ENCODE peak calls at places on chromosomes 13 and 19, in eight cellular contexts. One of them, this sample, is unnamed.

GRCh38 chr19:16825312-16826168 is 3.7 kb upstream of the SIN3B start:
- DNase-seq in choroid plexus epithelial cell: peak
- DNase-seq in uterus: peak
- DNase-seq in brain microvascular endothelial cell: peak
- DNase-seq in AG09309: no peak
- DNase-seq in heart left ventricle: no peak
- DNase-seq in esophagus squamous epithelium: no peak
- DNase-seq in fibroblast of mammary gland: peak
- DNase-seq in this sample: peak

GRCh38 chr13:61188057-61188456 is 227.6 kb downstream of the PCDH20 start:
- DNase-seq in choroid plexus epithelial cell: no peak
- DNase-seq in uterus: no peak
- DNase-seq in brain microvascular endothelial cell: no peak
- DNase-seq in AG09309: no peak
- DNase-seq in heart left ventricle: no peak
- DNase-seq in esophagus squamous epithelium: no peak
- DNase-seq in fibroblast of mammary gland: no peak
- DNase-seq in this sample: no peak

GRCh38 chr19:55467236-55468053 is 2.9 kb upstream of the C19orf85 start:
- DNase-seq in choroid plexus epithelial cell: peak
- DNase-seq in uterus: peak
- DNase-seq in brain microvascular endothelial cell: no peak
- DNase-seq in AG09309: no peak
- DNase-seq in heart left ventricle: peak
- DNase-seq in esophagus squamous epithelium: no peak
- DNase-seq in fibroblast of mammary gland: peak
- DNase-seq in this sample: peak

GRCh38 chr19:49786432-49786831 is 19.6 kb downstream of the AP2A1 start:
- DNase-seq in choroid plexus epithelial cell: no peak
- DNase-seq in uterus: peak
- DNase-seq in brain microvascular endothelial cell: peak
- DNase-seq in AG09309: peak
- DNase-seq in heart left ventricle: no peak
- DNase-seq in esophagus squamous epithelium: no peak
- DNase-seq in fibroblast of mammary gland: peak
- DNase-seq in this sample: peak

GRCh38 chr13:109271991-109272454 is 514.4 kb downstream of the IRS2 start:
- DNase-seq in choroid plexus epithelial cell: peak
- DNase-seq in uterus: no peak
- DNase-seq in brain microvascular endothelial cell: peak
- DNase-seq in AG09309: no peak
- DNase-seq in heart left ventricle: no peak
- DNase-seq in esophagus squamous epithelium: no peak
- DNase-seq in fibroblast of mammary gland: peak
- DNase-seq in this sample: peak

GRCh38 chr19:17777840-17778620 is 16.9 kb upstream of the B3GNT3 start:
- DNase-seq in choroid plexus epithelial cell: peak
- DNase-seq in uterus: no peak
- DNase-seq in brain microvascular endothelial cell: peak
- DNase-seq in AG09309: no peak
- DNase-seq in heart left ventricle: peak
- DNase-seq in esophagus squamous epithelium: no peak
- DNase-seq in fibroblast of mammary gland: peak
- DNase-seq in this sample: peak

GRCh38 chr13:41054212-41054877 is 7.0 kb upstream of the WBP4 start:
- DNase-seq in choroid plexus epithelial cell: peak
- DNase-seq in uterus: peak
- DNase-seq in brain microvascular endothelial cell: peak
- DNase-seq in AG09309: peak
- DNase-seq in heart left ventricle: no peak
- DNase-seq in esophagus squamous epithelium: no peak
- DNase-seq in fibroblast of mammary gland: peak
- DNase-seq in this sample: peak

GRCh38 chr13:72643339-72643989 is 84.0 kb downstream of the MZT1 start:
- DNase-seq in choroid plexus epithelial cell: peak
- DNase-seq in uterus: no peak
- DNase-seq in brain microvascular endothelial cell: peak
- DNase-seq in AG09309: peak
- DNase-seq in heart left ventricle: no peak
- DNase-seq in esophagus squamous epithelium: no peak
- DNase-seq in fibroblast of mammary gland: peak
- DNase-seq in this sample: peak

GRCh38 chr13:50891206-50891605 is 18.4 kb upstream of the RNASEH2B start:
- DNase-seq in choroid plexus epithelial cell: no peak
- DNase-seq in uterus: no peak
- DNase-seq in brain microvascular endothelial cell: no peak
- DNase-seq in AG09309: no peak
- DNase-seq in heart left ventricle: no peak
- DNase-seq in esophagus squamous epithelium: no peak
- DNase-seq in fibroblast of mammary gland: no peak
- DNase-seq in this sample: no peak

GRCh38 chr19:11563530-11563929 is 4.5 kb upstream of the ELOF1 start:
- DNase-seq in choroid plexus epithelial cell: no peak
- DNase-seq in uterus: no peak
- DNase-seq in brain microvascular endothelial cell: no peak
- DNase-seq in AG09309: no peak
- DNase-seq in heart left ventricle: no peak
- DNase-seq in esophagus squamous epithelium: no peak
- DNase-seq in fibroblast of mammary gland: no peak
- DNase-seq in this sample: no peak

GRCh38 chr19:45496349-45496953 is 396 bp downstream of the RTN2 start:
- DNase-seq in choroid plexus epithelial cell: no peak
- DNase-seq in uterus: peak
- DNase-seq in brain microvascular endothelial cell: no peak
- DNase-seq in AG09309: no peak
- DNase-seq in heart left ventricle: peak
- DNase-seq in esophagus squamous epithelium: no peak
- DNase-seq in fibroblast of mammary gland: no peak
- DNase-seq in this sample: no peak

GRCh38 chr13:62123409-62123808 is 707.8 kb upstream of the PCDH20 start:
- DNase-seq in choroid plexus epithelial cell: peak
- DNase-seq in uterus: no peak
- DNase-seq in brain microvascular endothelial cell: no peak
- DNase-seq in AG09309: no peak
- DNase-seq in heart left ventricle: no peak
- DNase-seq in esophagus squamous epithelium: no peak
- DNase-seq in fibroblast of mammary gland: no peak
- DNase-seq in this sample: no peak

GRCh38 chr19:13016245-13016627 is 21.0 kb downstream of the NFIX start:
- DNase-seq in choroid plexus epithelial cell: no peak
- DNase-seq in uterus: no peak
- DNase-seq in brain microvascular endothelial cell: no peak
- DNase-seq in AG09309: no peak
- DNase-seq in heart left ventricle: no peak
- DNase-seq in esophagus squamous epithelium: no peak
- DNase-seq in fibroblast of mammary gland: no peak
- DNase-seq in this sample: no peak
- H3K4me3 ChIP-seq in choroid plexus epithelial cell: no peak
- H3K4me3 ChIP-seq in uterus: peak
- H3K4me3 ChIP-seq in brain microvascular endothelial cell: no peak
- H3K4me3 ChIP-seq in AG09309: no peak
- H3K4me3 ChIP-seq in heart left ventricle: peak
- H3K4me3 ChIP-seq in esophagus squamous epithelium: peak
- H3K4me3 ChIP-seq in fibroblast of mammary gland: no peak
- H3K4me3 ChIP-seq in this sample: no peak

GRCh38 chr19:8490395-8490760 is 12.1 kb downstream of the PRAM1 start:
- DNase-seq in choroid plexus epithelial cell: no peak
- DNase-seq in uterus: no peak
- DNase-seq in brain microvascular endothelial cell: no peak
- DNase-seq in AG09309: no peak
- DNase-seq in heart left ventricle: peak
- DNase-seq in esophagus squamous epithelium: no peak
- DNase-seq in fibroblast of mammary gland: no peak
- DNase-seq in this sample: no peak

GRCh38 chr19:8489591-8490394 is 12.6 kb downstream of the PRAM1 start:
- DNase-seq in choroid plexus epithelial cell: no peak
- DNase-seq in uterus: no peak
- DNase-seq in brain microvascular endothelial cell: no peak
- DNase-seq in AG09309: no peak
- DNase-seq in heart left ventricle: peak
- DNase-seq in esophagus squamous epithelium: no peak
- DNase-seq in fibroblast of mammary gland: no peak
- DNase-seq in this sample: peak

GRCh38 chr19:8490873-8491272 is 11.6 kb downstream of the PRAM1 start:
- DNase-seq in choroid plexus epithelial cell: no peak
- DNase-seq in uterus: no peak
- DNase-seq in brain microvascular endothelial cell: no peak
- DNase-seq in AG09309: no peak
- DNase-seq in heart left ventricle: no peak
- DNase-seq in esophagus squamous epithelium: no peak
- DNase-seq in fibroblast of mammary gland: no peak
- DNase-seq in this sample: no peak

GRCh38 chr19:8494158-8494557 is 8.3 kb downstream of the PRAM1 start:
- DNase-seq in choroid plexus epithelial cell: no peak
- DNase-seq in uterus: no peak
- DNase-seq in brain microvascular endothelial cell: no peak
- DNase-seq in AG09309: no peak
- DNase-seq in heart left ventricle: peak
- DNase-seq in esophagus squamous epithelium: no peak
- DNase-seq in fibroblast of mammary gland: no peak
- DNase-seq in this sample: peak

DNA sequence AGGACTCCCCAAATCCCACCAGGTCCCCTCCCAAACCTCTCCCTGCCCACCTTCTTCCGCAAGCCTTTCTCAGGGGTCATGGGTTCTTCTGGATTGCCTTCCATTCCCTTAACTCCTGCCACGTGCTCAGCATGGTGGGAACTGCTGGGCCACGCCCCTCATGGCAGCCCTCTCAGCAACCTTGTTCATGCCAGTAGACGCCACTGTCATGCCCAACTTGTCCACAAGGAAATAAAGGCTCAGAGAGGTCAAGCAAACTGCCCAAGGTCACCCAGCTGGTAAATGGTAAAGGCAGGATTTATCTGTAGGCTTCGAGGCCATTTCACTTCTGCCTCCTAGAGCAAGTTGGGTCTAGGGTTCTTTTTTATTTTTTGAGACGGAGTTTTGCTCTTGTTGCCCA is 10.9 kb downstream of the PRAM1 start:
- DNase-seq in choroid plexus epithelial cell: no peak
- DNase-seq in uterus: no peak
- DNase-seq in brain microvascular endothelial cell: no peak
- DNase-seq in AG09309: no peak
- DNase-seq in heart left ventricle: no peak
- DNase-seq in esophagus squamous epithelium: no peak
- DNase-seq in fibroblast of mammary gland: no peak
- DNase-seq in this sample: no peak
- TF ChIP-seq CTCF in choroid plexus epithelial cell: no peak
- TF ChIP-seq CTCF in uterus: no peak
- TF ChIP-seq CTCF in brain microvascular endothelial cell: no peak
- TF ChIP-seq CTCF in AG09309: no peak
- TF ChIP-seq CTCF in heart left ventricle: no peak
- TF ChIP-seq CTCF in esophagus squamous epithelium: no peak
- TF ChIP-seq CTCF in fibroblast of mammary gland: peak
- TF ChIP-seq CTCF in this sample: no peak

GRCh38 chr19:43847884-43848283 is 20.8 kb downstream of the ZNF283 start:
- DNase-seq in choroid plexus epithelial cell: no peak
- DNase-seq in uterus: no peak
- DNase-seq in brain microvascular endothelial cell: no peak
- DNase-seq in AG09309: no peak
- DNase-seq in heart left ventricle: no peak
- DNase-seq in esophagus squamous epithelium: no peak
- DNase-seq in fibroblast of mammary gland: no peak
- DNase-seq in this sample: no peak

GRCh38 chr19:43839139-43839538 is 12.0 kb downstream of the ZNF283 start:
- DNase-seq in choroid plexus epithelial cell: no peak
- DNase-seq in uterus: no peak
- DNase-seq in brain microvascular endothelial cell: no peak
- DNase-seq in AG09309: no peak
- DNase-seq in heart left ventricle: no peak
- DNase-seq in esophagus squamous epithelium: no peak
- DNase-seq in fibroblast of mammary gland: no peak
- DNase-seq in this sample: no peak

GRCh38 chr19:43847246-43847645 is 20.1 kb downstream of the ZNF283 start:
- DNase-seq in choroid plexus epithelial cell: no peak
- DNase-seq in uterus: no peak
- DNase-seq in brain microvascular endothelial cell: no peak
- DNase-seq in AG09309: no peak
- DNase-seq in heart left ventricle: no peak
- DNase-seq in esophagus squamous epithelium: no peak
- DNase-seq in fibroblast of mammary gland: no peak
- DNase-seq in this sample: no peak

DNA sequence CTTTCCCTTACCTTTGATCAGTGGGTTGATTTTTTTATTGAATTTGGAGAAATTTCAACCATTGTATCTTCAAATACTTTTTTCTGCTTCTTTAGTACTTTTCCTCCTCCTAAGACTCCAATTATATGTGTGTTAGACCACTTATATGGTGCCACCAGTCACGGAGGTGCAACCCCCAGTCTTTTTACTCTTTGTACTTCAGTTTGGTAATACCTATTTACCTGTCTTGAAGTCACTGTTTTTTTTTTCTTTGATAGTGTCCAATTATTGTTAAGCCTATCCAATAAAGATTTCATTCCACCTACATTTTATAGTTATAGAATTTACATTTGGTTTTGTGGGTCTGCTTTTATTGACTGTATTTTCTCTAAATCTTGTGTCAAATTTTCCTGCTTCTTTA is 14.9 kb downstream of the ZNF283 start:
- DNase-seq in choroid plexus epithelial cell: no peak
- DNase-seq in uterus: no peak
- DNase-seq in brain microvascular endothelial cell: no peak
- DNase-seq in AG09309: no peak
- DNase-seq in heart left ventricle: no peak
- DNase-seq in esophagus squamous epithelium: no peak
- DNase-seq in fibroblast of mammary gland: no peak
- DNase-seq in this sample: no peak
- H3K4me3 ChIP-seq in choroid plexus epithelial cell: no peak
- H3K4me3 ChIP-seq in uterus: no peak
- H3K4me3 ChIP-seq in brain microvascular endothelial cell: no peak
- H3K4me3 ChIP-seq in AG09309: no peak
- H3K4me3 ChIP-seq in heart left ventricle: no peak
- H3K4me3 ChIP-seq in esophagus squamous epithelium: no peak
- H3K4me3 ChIP-seq in fibroblast of mammary gland: no peak
- H3K4me3 ChIP-seq in this sample: no peak

GRCh38 chr19:4722671-4723464 is 774 bp downstream of the DPP9 start:
- DNase-seq in choroid plexus epithelial cell: peak
- DNase-seq in uterus: peak
- DNase-seq in brain microvascular endothelial cell: peak
- DNase-seq in AG09309: peak
- DNase-seq in heart left ventricle: no peak
- DNase-seq in esophagus squamous epithelium: no peak
- DNase-seq in fibroblast of mammary gland: peak
- DNase-seq in this sample: peak

GRCh38 chr19:4724252-4724514 is 541 bp upstream of the DPP9 start:
- DNase-seq in choroid plexus epithelial cell: no peak
- DNase-seq in uterus: no peak
- DNase-seq in brain microvascular endothelial cell: no peak
- DNase-seq in AG09309: no peak
- DNase-seq in heart left ventricle: no peak
- DNase-seq in esophagus squamous epithelium: no peak
- DNase-seq in fibroblast of mammary gland: no peak
- DNase-seq in this sample: no peak

GRCh38 chr19:4721196-4721595 is 2.4 kb downstream of the DPP9 start:
- DNase-seq in choroid plexus epithelial cell: no peak
- DNase-seq in uterus: no peak
- DNase-seq in brain microvascular endothelial cell: no peak
- DNase-seq in AG09309: no peak
- DNase-seq in heart left ventricle: no peak
- DNase-seq in esophagus squamous epithelium: no peak
- DNase-seq in fibroblast of mammary gland: no peak
- DNase-seq in this sample: no peak

GRCh38 chr19:4720037-4720700 is 3.5 kb downstream of the DPP9 start:
- DNase-seq in choroid plexus epithelial cell: no peak
- DNase-seq in uterus: no peak
- DNase-seq in brain microvascular endothelial cell: no peak
- DNase-seq in AG09309: no peak
- DNase-seq in heart left ventricle: no peak
- DNase-seq in esophagus squamous epithelium: no peak
- DNase-seq in fibroblast of mammary gland: no peak
- DNase-seq in this sample: no peak

GRCh38 chr19:4723465-4724251 is at the start of gene DPP9:
- DNase-seq in choroid plexus epithelial cell: peak
- DNase-seq in uterus: peak
- DNase-seq in brain microvascular endothelial cell: peak
- DNase-seq in AG09309: peak
- DNase-seq in heart left ventricle: peak
- DNase-seq in esophagus squamous epithelium: peak
- DNase-seq in fibroblast of mammary gland: peak
- DNase-seq in this sample: peak
- TF ChIP-seq CTCF in choroid plexus epithelial cell: peak
- TF ChIP-seq CTCF in uterus: peak
- TF ChIP-seq CTCF in brain microvascular endothelial cell: peak
- TF ChIP-seq CTCF in AG09309: peak
- TF ChIP-seq CTCF in heart left ventricle: peak
- TF ChIP-seq CTCF in esophagus squamous epithelium: peak
- TF ChIP-seq CTCF in fibroblast of mammary gland: no peak
- TF ChIP-seq CTCF in this sample: peak